ENCODE peak calls at places on chromosomes 13 and 19, in four cellular contexts. I, U, X and V are unnamed samples. For H3K4me1, the result is how much of the 10 kb centered on the place peaks cover.

GRCh38 chr19:44718441-44719261 is 19.7 kb downstream of the CEACAM16 start:
- DNase-seq in I (peak), U (peak), X (peak), V (peak)

GRCh38 chr19:55679343-55680257 is 4.6 kb downstream of the EPN1 start:
- DNase-seq in I (peak), U (no peak), X (no peak), V (no peak)

GRCh38 chr19:14516746-14517438 is 1.3 kb downstream of the DNAJB1 start:
- DNase-seq in I (no peak), U (no peak), X (peak), V (no peak)

GRCh38 chr19:32828643-32829344 is 40.8 kb downstream of the SLC7A9 start:
- DNase-seq in I (no peak), U (no peak), X (no peak), V (no peak)

GRCh38 chr13:44311011-44311481 is 62.6 kb upstream of the SERP2 start:
- DNase-seq in I (no peak), U (no peak), X (no peak), V (no peak)

GRCh38 chr19:40312533-40312932 is 27.4 kb upstream of the AKT2 start:
- DNase-seq in I (no peak), U (no peak), X (no peak), V (no peak)

GRCh38 chr19:4343845-4344713 is 717 bp downstream of the MPND start:
- DNase-seq in I (no peak), U (no peak), X (peak), V (no peak)

GRCh38 chr13:110507678-110508381 is 53.7 kb downstream of the RAB20 start:
- DNase-seq in I (no peak), U (no peak), X (peak), V (no peak)

GRCh38 chr19:52963229-52963760 is 614 bp upstream of the ZNF816 start:
- DNase-seq in I (peak), U (no peak), X (peak), V (no peak)

GRCh38 chr19:36258028-36258875 is 43.3 kb downstream of the ZNF146 start:
- DNase-seq in I (no peak), U (no peak), X (no peak), V (no peak)

GRCh38 chr13:67841071-67841470 is 610.9 kb upstream of the PCDH9 start:
- DNase-seq in I (no peak), U (peak), X (peak), V (no peak)

GRCh38 chr13:67374391-67374790 is 144.3 kb upstream of the PCDH9 start:
- DNase-seq in I (no peak), U (no peak), X (no peak), V (no peak)

GRCh38 chr13:111599791-111600190 is 279.3 kb downstream of the TEX29 start:
- DNase-seq in I (no peak), U (no peak), X (no peak), V (no peak)

GRCh38 chr13:79380943-79381445 is 25.1 kb downstream of the RBM26 start:
- DNase-seq in I (no peak), U (no peak), X (no peak), V (no peak)

GRCh38 chr13:24497742-24498141 is 14.8 kb downstream of the PARP4 start:
- DNase-seq in I (no peak), U (no peak), X (no peak), V (no peak)

GRCh38 chr19:1947651-1948209 is 6.8 kb downstream of the CSNK1G2 start:
- DNase-seq in I (peak), U (no peak), X (no peak), V (no peak)

GRCh38 chr19:35451278-35452096 is 3.4 kb downstream of the FFAR2 start:
- DNase-seq in I (no peak), U (no peak), X (no peak), V (no peak)

GRCh38 chr19:5271145-5271544 is 69.5 kb downstream of the PTPRS start:
- DNase-seq in I (no peak), U (no peak), X (no peak), V (no peak)

GRCh38 chr13:20159646-20160345 is 1.1 kb downstream of the GJA3 start:
- DNase-seq in I (no peak), U (no peak), X (no peak), V (peak)

GRCh38 chr19:42111384-42111783 is 20.9 kb downstream of the POU2F2 start:
- DNase-seq in I (no peak), U (no peak), X (no peak), V (no peak)

GRCh38 chr19:48870048-48870447 is 1.6 kb upstream of the PLEKHA4 start:
- DNase-seq in I (no peak), U (no peak), X (no peak), V (no peak)

GRCh38 chr19:33878912-33879810 is 82.5 kb downstream of the KCTD15 start:
- DNase-seq in I (no peak), U (no peak), X (no peak), V (no peak)

GRCh38 chr19:4386038-4386782 is 14.1 kb downstream of the SH3GL1 start:
- DNase-seq in I (peak), U (no peak), X (no peak), V (no peak)

GRCh38 chr19:18091217-18091608 is 4.5 kb upstream of the IL12RB1 start:
- DNase-seq in I (peak), U (no peak), X (peak), V (no peak)

GRCh38 chr13:100518394-100519062 is 70.1 kb downstream of the GGACT start:
- DNase-seq in I (no peak), U (no peak), X (no peak), V (no peak)

GRCh38 chr19:49916839-49917733 is 11.9 kb upstream of the ATF5 start:
- DNase-seq in I (no peak), U (no peak), X (no peak), V (no peak)

GRCh38 chr19:56689198-56689597 is 17.6 kb upstream of the ZNF835 start:
- DNase-seq in I (no peak), U (no peak), X (no peak), V (no peak)

GRCh38 chr13:46053162-46054012 is 841 bp upstream of the ZC3H13 start:
- DNase-seq in I (no peak), U (no peak), X (no peak), V (no peak)

GRCh38 chr13:95204231-95204765 is 97.0 kb downstream of the ABCC4 start:
- DNase-seq in I (peak), U (no peak), X (no peak), V (no peak)

GRCh38 chr19:2327773-2328400 is 499 bp downstream of the LSM7 start:
- DNase-seq in I (peak), U (no peak), X (peak), V (no peak)

GRCh38 chr19:18414504-18415176 is 4.6 kb upstream of the SSBP4 start:
- DNase-seq in I (no peak), U (no peak), X (peak), V (peak)

GRCh38 chr13:68056816-68057710 is 826.9 kb upstream of the PCDH9 start:
- DNase-seq in I (no peak), U (no peak), X (peak), V (peak)

GRCh38 chr13:40341501-40341900 is 324.9 kb downstream of the FOXO1 start:
- DNase-seq in I (no peak), U (no peak), X (no peak), V (no peak)

GRCh38 chr13:59587971-59588716 is 575.6 kb downstream of the DIAPH3 start:
- DNase-seq in I (no peak), U (no peak), X (no peak), V (no peak)

GRCh38 chr19:22523940-22524339 is 101.8 kb upstream of the ZNF98 start:
- DNase-seq in I (no peak), U (no peak), X (no peak), V (no peak)

GRCh38 chr13:27171830-27172494 is 351 bp upstream of the USP12 start:
- DNase-seq in I (peak), U (peak), X (peak), V (peak)

GRCh38 chr13:27170521-27171243 is 929 bp downstream of the USP12 start:
- DNase-seq in I (peak), U (peak), X (peak), V (peak)

GRCh38 chr13:27168870-27169525 is 2.6 kb downstream of the USP12 start:
- DNase-seq in I (no peak), U (no peak), X (peak), V (no peak)

GRCh38 chr13:27171244-27171829 is at the start of gene USP12:
- DNase-seq in I (no peak), U (no peak), X (no peak), V (peak)

GRCh38 chr13:27170221-27170520 is 1.4 kb downstream of the USP12 start:
- DNase-seq in I (no peak), U (no peak), X (no peak), V (no peak)
- H3K4me1 ChIP-seq in I (under half), U (under half), X (under half), V (under half)

GRCh38 chr19:6278051-6278450 is 1.7 kb downstream of the MLLT1 start:
- DNase-seq in I (no peak), U (no peak), X (no peak), V (no peak)
- H3K4me1 ChIP-seq in I (under half), U (under half), X (under half), V (half or more)

DNA sequence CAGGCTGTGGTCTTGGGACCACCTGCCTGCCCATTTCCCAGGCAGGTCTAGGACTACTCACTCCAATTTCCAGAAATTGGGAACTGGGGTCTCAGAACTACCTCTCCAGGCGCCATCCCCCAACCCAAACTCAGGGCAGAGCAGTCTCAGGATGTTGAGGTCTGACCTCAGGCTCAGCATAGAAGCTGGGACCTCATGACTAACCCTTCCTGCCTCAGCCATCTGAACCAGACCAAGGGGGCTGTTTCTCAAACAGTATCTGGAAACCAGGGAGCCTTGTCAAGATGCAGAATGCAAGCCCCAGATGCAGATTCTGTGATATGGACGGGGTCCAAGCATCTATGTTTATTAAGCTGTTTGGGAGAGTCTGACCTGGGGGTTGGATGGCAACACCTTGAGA is 1.3 kb downstream of the FBXW9 start:
- DNase-seq in I (no peak), U (no peak), X (no peak), V (no peak)
- H3K4me1 ChIP-seq in I (under half), U (under half), X (under half), V (under half)

DNA sequence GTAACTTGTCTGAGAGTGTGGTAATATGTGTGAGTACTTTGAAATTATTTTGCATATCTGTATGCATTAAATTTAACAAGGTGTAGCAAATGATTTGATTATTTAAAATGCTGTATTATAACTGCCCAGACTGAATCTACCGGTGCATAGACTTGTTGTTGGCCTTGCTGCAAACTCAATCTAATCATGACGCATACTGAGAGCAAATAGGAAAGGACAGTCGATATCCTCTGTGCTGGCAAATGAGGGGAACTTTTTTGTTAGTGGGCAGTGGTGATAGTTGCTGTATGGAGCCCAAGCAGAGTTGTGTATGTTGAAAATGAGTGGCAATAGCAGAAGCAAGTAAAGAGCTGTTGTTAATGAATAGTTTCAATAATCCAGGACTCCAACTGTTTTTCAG is 127.4 kb downstream of the LMO7 start:
- DNase-seq in I (no peak), U (no peak), X (no peak), V (no peak)
- H3K4me1 ChIP-seq in I (under half), U (under half), X (under half), V (under half)